ENCODE peak calls at places on chromosome 1, in seven cellular contexts. M is prostate gland, S is breast epithelium, U is HCT116, R is HepG2, X is GM12891, T is sigmoid colon. I is an unnamed sample.

GRCh38 chr1:27070390-27071048 is 57.9 kb upstream of the TENT5B start:
- DNase-seq in X (no peak), U (no peak), M (no peak), S (peak), R (no peak), T (no peak), I (no peak)

GRCh38 chr1:76802094-76802493 is 65.2 kb upstream of the ST6GALNAC5 start:
- DNase-seq in R (no peak), M (no peak), U (no peak), S (no peak), T (no peak), X (no peak), I (no peak)

GRCh38 chr1:2132222-2133038 is 62.1 kb downstream of the FAAP20 start:
- DNase-seq in T (peak), U (no peak), S (no peak), M (no peak), X (no peak), R (peak), I (no peak)

GRCh38 chr1:44584167-44584566 is 90.1 kb downstream of the TMEM53 start:
- DNase-seq in R (no peak), T (no peak), M (peak), U (no peak), S (no peak), X (no peak), I (no peak)

GRCh38 chr1:3676581-3677410 is 24.5 kb downstream of the TP73 start:
- DNase-seq in S (no peak), U (no peak), T (no peak), M (no peak), R (no peak), X (peak), I (peak)

GRCh38 chr1:107145637-107146036 is 4.8 kb downstream of the NTNG1 start:
- DNase-seq in U (no peak), M (no peak), T (no peak), S (no peak), X (no peak), R (no peak), I (no peak)

GRCh38 chr1:236759252-236759859 is 35.7 kb upstream of the MTR start:
- DNase-seq in R (peak), T (no peak), U (peak), X (peak), M (no peak), S (no peak), I (no peak)

GRCh38 chr1:157202331-157202730 is 64.1 kb upstream of the ETV3 start:
- DNase-seq in S (no peak), X (no peak), T (no peak), U (no peak), R (no peak), M (no peak), I (no peak)

GRCh38 chr1:157132602-157133167 is 5.5 kb downstream of the ETV3 start:
- DNase-seq in T (no peak), U (no peak), M (peak), S (no peak), R (no peak), X (no peak), I (no peak)

GRCh38 chr1:188489336-188490112 is 1660.8 kb downstream of the PLA2G4A start:
- DNase-seq in R (no peak), M (no peak), T (no peak), U (peak), X (no peak), S (no peak), I (no peak)

GRCh38 chr1:158147396-158148353 is 33.0 kb upstream of the CD1D start:
- DNase-seq in R (no peak), X (no peak), S (no peak), T (no peak), U (no peak), M (no peak), I (no peak)

GRCh38 chr1:116854294-116854693 is 55.4 kb upstream of the PTGFRN start:
- DNase-seq in R (no peak), S (no peak), X (no peak), T (no peak), M (no peak), U (no peak), I (no peak)

GRCh38 chr1:65469889-65470340 is 49.4 kb downstream of the LEPR start:
- DNase-seq in R (peak), U (no peak), T (no peak), M (no peak), S (no peak), X (no peak), I (no peak)

GRCh38 chr1:112614460-112615065 is 4.4 kb downstream of the ST7L start:
- DNase-seq in M (no peak), X (no peak), R (no peak), S (no peak), U (no peak), T (no peak), I (no peak)

GRCh38 chr1:205582471-205583291 is 49.1 kb downstream of the ELK4 start:
- DNase-seq in R (no peak), M (no peak), U (no peak), X (no peak), T (peak), S (no peak), I (no peak)

GRCh38 chr1:68600049-68600661 is 103.3 kb upstream of the DEPDC1 start:
- DNase-seq in R (peak), S (no peak), T (no peak), M (no peak), X (no peak), U (peak), I (no peak)

GRCh38 chr1:180580237-180580636 is 21.5 kb downstream of the OVAAL start:
- DNase-seq in X (no peak), M (no peak), U (no peak), S (peak), R (no peak), T (no peak), I (no peak)

GRCh38 chr1:28591708-28592313 is at the start of gene RAB42:
- DNase-seq in M (no peak), R (peak), T (peak), X (no peak), S (no peak), U (no peak), I (no peak)

GRCh38 chr1:70090875-70091274 is 114.5 kb downstream of the LRRC40 start:
- DNase-seq in X (no peak), T (no peak), M (no peak), U (no peak), S (no peak), R (no peak), I (no peak)

GRCh38 chr1:230108580-230108979 is 41.5 kb downstream of the GALNT2 start:
- DNase-seq in S (no peak), U (no peak), R (no peak), X (no peak), T (peak), M (no peak), I (no peak)

GRCh38 chr1:226549937-226550670 is 1.5 kb downstream of the STUM start:
- DNase-seq in U (peak), S (peak), X (peak), T (peak), M (peak), R (no peak), I (peak)

GRCh38 chr1:168504064-168504837 is 39.5 kb downstream of the XCL2 start:
- DNase-seq in T (peak), R (no peak), M (no peak), S (no peak), X (no peak), U (no peak), I (no peak)

GRCh38 chr1:10456079-10456478 is 6.2 kb downstream of the CORT start:
- DNase-seq in X (no peak), T (no peak), R (no peak), S (no peak), U (no peak), M (no peak), I (no peak)

GRCh38 chr1:10459185-10459584 is 9.4 kb downstream of the CORT start:
- DNase-seq in R (peak), T (no peak), M (peak), S (no peak), X (no peak), U (peak), I (no peak)

GRCh38 chr1:10456661-10457060 is 6.8 kb downstream of the CORT start:
- DNase-seq in R (no peak), T (no peak), X (no peak), M (no peak), U (no peak), S (no peak), I (no peak)

GRCh38 chr1:10457910-10458309 is 8.1 kb downstream of the CORT start:
- DNase-seq in U (no peak), R (no peak), M (no peak), S (no peak), T (no peak), X (no peak), I (no peak)
- TF ChIP-seq POLR2AphosphoS5 in U (peak), R (no peak), M (no peak), S (no peak), T (no peak), X (no peak), I (peak)

GRCh38 chr1:213972141-213972540 is 15.6 kb upstream of the PROX1 start:
- DNase-seq in R (no peak), M (no peak), T (no peak), S (no peak), X (no peak), U (no peak), I (no peak)

GRCh38 chr1:213976665-213977485 is 10.9 kb upstream of the PROX1 start:
- DNase-seq in U (no peak), X (no peak), R (peak), S (no peak), M (no peak), T (no peak), I (no peak)

GRCh38 chr1:213977486-213977842 is 10.3 kb upstream of the PROX1 start:
- DNase-seq in T (no peak), R (peak), U (no peak), X (no peak), S (no peak), M (no peak), I (no peak)

GRCh38 chr1:213970193-213970592 is 17.6 kb upstream of the PROX1 start:
- DNase-seq in M (no peak), R (no peak), U (no peak), X (no peak), S (no peak), T (no peak), I (no peak)

GRCh38 chr1:213973129-213973528 is 14.6 kb upstream of the PROX1 start:
- DNase-seq in M (no peak), X (no peak), U (no peak), R (no peak), S (no peak), T (no peak), I (no peak)
- TF ChIP-seq POLR2AphosphoS5 in M (no peak), X (no peak), U (no peak), R (no peak), S (no peak), T (no peak), I (no peak)

DNA sequence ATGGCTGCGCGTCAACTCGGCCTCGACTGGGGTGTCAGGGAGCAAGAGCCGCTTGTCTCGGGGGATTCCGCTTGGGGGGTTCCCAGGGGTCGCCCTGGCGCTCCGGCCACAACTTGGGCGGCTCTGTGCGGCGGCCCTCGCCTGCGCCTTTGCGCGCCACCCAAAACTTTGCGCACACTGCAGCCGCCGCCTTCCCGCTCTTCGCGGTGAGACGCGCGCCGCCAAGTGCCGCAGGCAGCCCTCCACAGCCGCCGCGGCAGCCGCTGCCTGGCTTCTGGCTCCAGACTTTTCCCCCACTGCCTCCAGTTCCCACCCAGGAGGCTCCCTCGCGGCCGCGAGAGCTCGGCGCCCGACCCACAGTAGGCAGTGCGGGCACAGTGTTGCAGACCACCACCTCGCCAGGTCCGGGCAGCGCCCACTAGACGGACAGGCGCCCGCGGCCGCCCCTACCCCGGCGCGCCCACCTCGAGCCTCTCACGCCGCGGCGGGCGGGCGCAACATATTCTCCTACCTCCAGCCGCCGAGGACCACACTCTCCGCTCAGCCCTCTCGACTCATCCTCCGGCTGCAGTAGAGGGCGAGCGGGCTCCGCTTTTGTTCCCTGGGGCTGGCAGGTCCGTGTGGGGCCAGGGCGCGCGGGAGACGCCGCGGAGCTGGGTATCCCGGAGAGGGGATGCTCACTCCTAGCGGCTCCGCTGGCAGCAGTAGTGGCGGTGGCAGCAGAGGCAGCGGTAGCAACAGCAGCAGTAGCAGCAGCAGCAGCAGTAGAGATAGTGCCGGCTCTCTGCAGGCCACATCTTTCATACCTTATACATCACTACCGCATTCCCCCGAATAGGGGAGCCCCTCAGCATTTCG is 296.6 kb downstream of the OMA1 start:
- DNase-seq in M (no peak), R (peak), U (no peak), S (no peak), T (no peak), X (peak), I (peak)
- TF ChIP-seq POLR2AphosphoS5 in M (no peak), R (no peak), U (no peak), S (no peak), T (no peak), X (no peak), I (no peak)

GRCh38 chr1:186212574-186213224 is 162.4 kb downstream of the TPR start:
- DNase-seq in S (peak), X (peak), U (peak), T (peak), M (peak), R (peak), I (peak)
- TF ChIP-seq POLR2AphosphoS5 in S (no peak), X (no peak), U (no peak), T (peak), M (peak), R (no peak), I (no peak)

GRCh38 chr1:154178856-154179811 is 12.8 kb downstream of the TPM3 start:
- DNase-seq in U (no peak), R (peak), X (no peak), M (no peak), S (no peak), T (no peak), I (no peak)
- TF ChIP-seq POLR2AphosphoS5 in U (no peak), R (no peak), X (no peak), M (no peak), S (no peak), T (no peak), I (no peak)